ENCODE peak calls at places on chromosomes 2 and 18, in eight cellular contexts. W is HCT116, V is K562, C is GM12878, T is HL-60, A is HepG2, F is GM23338, N is SK-N-SH. G is an unnamed sample.

GRCh38 chr2:40877734-40878288 is 425.9 kb upstream of the SLC8A1 start:
- DNase-seq in W (no peak), A (no peak), F (no peak), N (no peak), T (no peak), V (no peak), C (no peak), G (no peak)

GRCh38 chr18:7514796-7515440 is 52.2 kb upstream of the PTPRM start:
- DNase-seq in T (no peak), C (no peak), V (no peak), N (no peak), A (no peak), W (no peak), F (peak), G (no peak)

GRCh38 chr2:239374896-239375277 is 25.9 kb downstream of the HDAC4 start:
- DNase-seq in V (no peak), T (no peak), C (no peak), F (peak), A (no peak), N (no peak), W (no peak), G (no peak)

GRCh38 chr2:43418673-43419072 is 177.2 kb downstream of the THADA start:
- DNase-seq in A (no peak), W (no peak), N (no peak), C (no peak), V (no peak), T (peak), F (no peak), G (no peak)

GRCh38 chr2:99127999-99128398 is 13.5 kb upstream of the C2orf15 start:
- DNase-seq in F (no peak), C (no peak), V (no peak), T (peak), N (no peak), A (no peak), W (no peak), G (no peak)

GRCh38 chr2:205989291-205990071 is 96.5 kb downstream of the INO80D start:
- DNase-seq in C (no peak), F (no peak), W (no peak), A (peak), V (no peak), N (no peak), T (no peak), G (no peak)

GRCh38 chr2:220277445-220277960 is 650.1 kb downstream of the SLC4A3 start:
- DNase-seq in C (no peak), W (no peak), F (no peak), A (no peak), V (no peak), T (no peak), N (no peak), G (peak)

GRCh38 chr18:11042247-11042646 is 107.1 kb downstream of the PIEZO2 start:
- DNase-seq in W (no peak), T (no peak), V (no peak), C (no peak), A (peak), N (no peak), F (no peak), G (no peak)

GRCh38 chr2:49261021-49261538 is 106.8 kb upstream of the FSHR start:
- DNase-seq in A (no peak), F (no peak), T (no peak), V (no peak), C (no peak), W (no peak), N (no peak), G (no peak)

GRCh38 chr2:97644023-97644717 is 1.7 kb upstream of the COX5B start:
- DNase-seq in A (no peak), V (no peak), N (no peak), F (no peak), T (no peak), W (no peak), C (no peak), G (no peak)

GRCh38 chr2:191797937-191798873 is 48.7 kb downstream of the CAVIN2 start:
- DNase-seq in N (no peak), A (no peak), T (no peak), F (no peak), V (no peak), W (no peak), C (no peak), G (no peak)

GRCh38 chr2:98547092-98547798 is 61.1 kb downstream of the COA5 start:
- DNase-seq in F (no peak), W (no peak), A (no peak), N (no peak), T (no peak), V (no peak), C (no peak), G (no peak)

GRCh38 chr18:35047697-35048292 is 6.6 kb downstream of the MAPRE2 start:
- DNase-seq in C (no peak), F (no peak), N (no peak), W (no peak), T (no peak), A (no peak), V (no peak), G (no peak)

GRCh38 chr2:209208211-209208610 is 215.6 kb upstream of the MAP2 start:
- DNase-seq in V (peak), T (peak), A (peak), C (no peak), F (peak), N (peak), W (peak), G (peak)

GRCh38 chr2:64201086-64201627 is 56.9 kb upstream of the PELI1 start:
- DNase-seq in A (no peak), W (no peak), V (no peak), C (no peak), T (no peak), N (no peak), F (no peak), G (no peak)

GRCh38 chr2:54559593-54560145 is 103.5 kb downstream of the SPTBN1 start:
- DNase-seq in A (peak), W (no peak), C (no peak), N (peak), T (peak), V (peak), F (peak), G (no peak)

GRCh38 chr2:232502513-232502900 is 14.9 kb upstream of the ECEL1 start:
- DNase-seq in T (no peak), W (no peak), N (no peak), A (no peak), C (no peak), V (no peak), F (peak), G (no peak)

GRCh38 chr2:232113821-232114220 is 152.3 kb downstream of the DIS3L2 start:
- DNase-seq in N (no peak), A (no peak), V (no peak), T (no peak), F (no peak), C (no peak), W (no peak), G (no peak)

GRCh38 chr18:76274470-76275289 is 220.4 kb downstream of the ZNF516 start:
- DNase-seq in W (peak), C (no peak), A (peak), N (peak), F (peak), V (peak), T (peak), G (no peak)

GRCh38 chr2:2698182-2699116 is 367.4 kb upstream of the MYT1L start:
- DNase-seq in V (peak), N (peak), W (peak), C (no peak), F (peak), A (peak), T (no peak), G (no peak)

GRCh38 chr2:66030553-66030952 is 404.4 kb upstream of the MEIS1 start:
- DNase-seq in F (peak), W (peak), T (no peak), N (peak), C (no peak), V (peak), A (peak), G (no peak)

GRCh38 chr2:85564144-85564563 is 2.9 kb upstream of the GGCX start:
- DNase-seq in F (no peak), W (no peak), T (peak), V (no peak), N (no peak), A (no peak), C (no peak), G (no peak)

GRCh38 chr18:28112056-28112470 is 64.9 kb downstream of the CDH2 start:
- DNase-seq in V (no peak), W (no peak), F (no peak), C (no peak), T (no peak), A (no peak), N (no peak), G (no peak)

GRCh38 chr2:132443106-132443505 is 26.5 kb downstream of the GPR39 start:
- DNase-seq in W (no peak), C (no peak), N (no peak), V (no peak), A (no peak), F (no peak), T (no peak), G (no peak)

GRCh38 chr2:48600204-48600813 is 17.3 kb upstream of the GTF2A1L start:
- DNase-seq in V (peak), N (peak), W (no peak), F (peak), A (peak), C (no peak), T (peak), G (peak)

GRCh38 chr18:23138470-23138869 is 3.2 kb downstream of the CABLES1 start:
- DNase-seq in V (no peak), A (no peak), N (peak), F (no peak), W (no peak), T (no peak), C (no peak), G (no peak)

GRCh38 chr2:73249636-73250035 is 15.5 kb downstream of the CCT7 start:
- DNase-seq in F (no peak), V (no peak), N (no peak), A (no peak), W (no peak), T (no peak), C (no peak), G (no peak)

GRCh38 chr2:10160226-10160955 is 37.9 kb downstream of the RRM2 start:
- DNase-seq in W (no peak), A (no peak), C (no peak), V (no peak), F (no peak), T (no peak), N (peak), G (no peak)

GRCh38 chr2:236876642-236877041 is 209.0 kb upstream of the COPS8 start:
- DNase-seq in V (no peak), N (no peak), C (no peak), T (no peak), F (no peak), W (no peak), A (no peak), G (no peak)

GRCh38 chr18:73717570-73717969 is 430.1 kb downstream of the FBXO15 start:
- DNase-seq in C (no peak), N (no peak), T (no peak), V (no peak), W (no peak), A (no peak), F (no peak), G (peak)

GRCh38 chr2:42446503-42447271 is 47.1 kb downstream of the KCNG3 start:
- DNase-seq in W (no peak), F (no peak), C (no peak), A (no peak), T (no peak), N (no peak), V (no peak), G (no peak)

GRCh38 chr18:80154293-80154692 is 45.2 kb downstream of the ADNP2 start:
- DNase-seq in T (peak), W (no peak), V (peak), A (peak), C (peak), N (no peak), F (peak), G (no peak)

GRCh38 chr18:45935591-45936335 is 31.4 kb downstream of the EPG5 start:
- DNase-seq in V (no peak), W (no peak), C (no peak), T (no peak), F (no peak), N (no peak), A (peak), G (no peak)

DNA sequence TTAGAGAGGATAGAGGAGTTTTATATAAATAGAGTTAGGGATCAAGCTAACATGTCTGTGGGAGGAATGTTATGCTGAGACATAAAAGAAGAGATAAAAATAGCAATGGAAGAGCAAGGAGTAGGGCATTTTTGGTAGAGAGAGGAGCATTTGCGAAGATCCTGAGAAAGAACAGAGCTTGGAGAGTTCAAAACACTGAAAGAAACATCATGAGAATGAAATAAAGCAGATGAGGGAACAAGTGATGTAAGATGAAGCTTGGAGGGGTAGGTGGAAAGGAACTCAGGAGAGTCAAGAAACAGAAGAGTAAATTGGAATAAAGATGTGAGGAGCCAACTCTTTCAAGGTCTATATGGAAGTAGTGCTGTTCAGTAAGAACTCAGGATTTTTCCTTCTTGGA is 308.6 kb downstream of the PARD3B start:
- DNase-seq in N (no peak), C (no peak), A (no peak), V (no peak), W (no peak), T (no peak), F (no peak), G (no peak)
- TF ChIP-seq POLR2AphosphoS5 in N (no peak), C (no peak), A (no peak), V (no peak), W (no peak), T (no peak), F (no peak), G (no peak)

DNA sequence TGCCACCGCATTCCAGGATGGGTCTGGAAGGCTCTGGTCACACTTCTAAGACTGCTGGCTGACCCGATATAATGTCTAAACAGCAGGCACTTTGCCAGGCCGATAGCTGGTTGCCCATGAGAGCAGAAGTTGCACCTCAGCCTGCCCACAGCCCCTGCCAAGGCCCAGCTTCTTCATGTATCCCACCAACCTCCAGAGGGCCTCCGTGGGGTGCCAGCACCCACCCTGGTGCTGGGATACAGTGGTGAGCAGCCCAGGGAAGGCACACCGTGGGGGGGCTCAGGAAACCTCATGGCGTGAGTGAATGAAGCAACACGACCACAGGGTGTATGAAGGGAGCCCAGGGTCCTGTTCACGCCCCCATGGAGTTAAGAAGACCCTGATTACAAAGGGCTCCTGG is 16.2 kb upstream of the GLI2 start:
- DNase-seq in T (no peak), N (no peak), F (no peak), C (no peak), W (no peak), A (no peak), V (no peak), G (no peak)
- TF ChIP-seq REST in T (no peak), N (no peak), F (no peak), C (no peak), W (no peak), A (no peak), V (no peak), G (no peak)

GRCh38 chr2:127637236-127637630 is 8.7 kb upstream of the GPR17 start:
- DNase-seq in W (no peak), T (no peak), C (no peak), A (no peak), N (no peak), V (no peak), F (no peak), G (no peak)
- TF ChIP-seq POLR2AphosphoS5 in W (no peak), T (no peak), C (no peak), A (no peak), N (no peak), V (no peak), F (no peak), G (no peak)

DNA sequence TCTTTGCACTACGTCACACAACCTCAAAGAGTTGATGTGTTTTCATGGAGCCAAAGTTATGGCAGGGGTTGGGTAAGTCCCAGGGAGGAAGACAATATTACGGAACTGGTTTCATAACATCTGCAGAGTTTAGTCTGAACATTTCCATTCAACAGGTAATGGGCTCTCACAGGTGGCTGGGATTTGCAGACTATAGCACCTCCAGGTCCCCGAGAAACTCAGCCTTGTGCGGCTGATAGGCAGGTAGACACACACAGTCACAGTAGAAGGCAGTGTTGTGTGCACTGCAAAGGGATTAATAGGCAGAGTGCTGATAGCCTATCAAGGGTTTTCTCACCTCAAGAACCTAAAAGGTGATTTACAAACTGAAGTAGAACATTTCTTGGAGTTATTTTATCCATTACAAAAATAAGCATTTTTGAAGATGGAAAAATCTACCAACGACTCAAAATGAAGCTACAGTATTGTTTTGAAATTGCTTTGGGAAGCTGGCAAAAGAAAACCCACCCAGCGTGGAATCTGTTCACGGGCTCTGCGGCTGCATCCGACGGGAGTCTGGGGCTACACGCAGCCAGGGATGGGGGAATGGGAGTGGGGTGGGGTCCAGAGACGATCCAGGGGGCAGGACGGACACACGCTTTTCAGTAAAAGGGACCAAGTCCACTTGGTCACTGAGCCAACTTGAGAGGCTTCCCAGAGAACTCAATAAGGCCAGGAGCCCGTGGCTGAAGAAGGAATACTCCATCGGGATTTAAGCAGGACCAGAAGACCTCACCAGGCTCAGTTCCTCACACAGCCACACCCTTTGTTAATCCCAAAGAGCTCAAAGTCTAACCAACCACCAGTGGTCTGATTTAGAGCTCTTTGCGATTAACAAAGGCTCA is 82.9 kb downstream of the CHRNA1 start:
- DNase-seq in V (no peak), C (no peak), A (peak), N (peak), F (peak), W (no peak), T (no peak), G (no peak)
- TF ChIP-seq REST in V (no peak), C (no peak), A (no peak), N (no peak), F (no peak), W (no peak), T (no peak), G (no peak)

G was measured in Panc1.